ENCODE peak calls at places on chromosomes 3 and 15, in ten cellular contexts. One of them, this sample, is unnamed.

GRCh38 chr3:142858043-142858442 is 30.8 kb downstream of the PCOLCE2 start:
- DNase-seq in coronary artery: no peak
- DNase-seq in GM23338: no peak
- DNase-seq in esophagus muscularis mucosa: no peak
- DNase-seq in OCI-LY7: no peak
- DNase-seq in GM23248: no peak
- DNase-seq in HepG2: no peak
- DNase-seq in lung: no peak
- DNase-seq in dorsolateral prefrontal cortex: no peak
- DNase-seq in heart right ventricle: no peak
- DNase-seq in this sample: no peak

GRCh38 chr15:41416162-41416741 is 643 bp upstream of the RTF1 start:
- DNase-seq in HepG2: no peak
- DNase-seq in GM23248: no peak
- DNase-seq in lung: no peak
- DNase-seq in coronary artery: no peak
- DNase-seq in heart right ventricle: no peak
- DNase-seq in dorsolateral prefrontal cortex: no peak
- DNase-seq in esophagus muscularis mucosa: no peak
- DNase-seq in GM23338: no peak
- DNase-seq in OCI-LY7: no peak
- DNase-seq in this sample: no peak

GRCh38 chr3:114144909-114145688 is 33.8 kb downstream of the DRD3 start:
- DNase-seq in heart right ventricle: no peak
- DNase-seq in HepG2: no peak
- DNase-seq in GM23248: peak
- DNase-seq in OCI-LY7: no peak
- DNase-seq in GM23338: no peak
- DNase-seq in lung: peak
- DNase-seq in esophagus muscularis mucosa: no peak
- DNase-seq in coronary artery: no peak
- DNase-seq in dorsolateral prefrontal cortex: no peak
- DNase-seq in this sample: no peak

GRCh38 chr3:151209652-151210051 is 6.6 kb upstream of the GPR171 start:
- DNase-seq in GM23248: no peak
- DNase-seq in heart right ventricle: no peak
- DNase-seq in GM23338: no peak
- DNase-seq in dorsolateral prefrontal cortex: no peak
- DNase-seq in esophagus muscularis mucosa: no peak
- DNase-seq in HepG2: no peak
- DNase-seq in OCI-LY7: no peak
- DNase-seq in coronary artery: no peak
- DNase-seq in lung: no peak
- DNase-seq in this sample: no peak

GRCh38 chr3:185046623-185047022 is 106.2 kb downstream of the C3orf70 start:
- DNase-seq in GM23248: no peak
- DNase-seq in OCI-LY7: no peak
- DNase-seq in lung: no peak
- DNase-seq in HepG2: no peak
- DNase-seq in coronary artery: no peak
- DNase-seq in GM23338: no peak
- DNase-seq in esophagus muscularis mucosa: no peak
- DNase-seq in dorsolateral prefrontal cortex: no peak
- DNase-seq in heart right ventricle: no peak
- DNase-seq in this sample: no peak

GRCh38 chr15:36361351-36361870 is 218.0 kb upstream of the CDIN1 start:
- DNase-seq in coronary artery: no peak
- DNase-seq in esophagus muscularis mucosa: no peak
- DNase-seq in dorsolateral prefrontal cortex: no peak
- DNase-seq in lung: no peak
- DNase-seq in OCI-LY7: no peak
- DNase-seq in heart right ventricle: no peak
- DNase-seq in GM23248: peak
- DNase-seq in GM23338: no peak
- DNase-seq in HepG2: no peak
- DNase-seq in this sample: no peak

GRCh38 chr3:195247863-195248189 is 23.1 kb downstream of the XXYLT1 start:
- DNase-seq in GM23248: no peak
- DNase-seq in GM23338: no peak
- DNase-seq in dorsolateral prefrontal cortex: no peak
- DNase-seq in esophagus muscularis mucosa: no peak
- DNase-seq in coronary artery: peak
- DNase-seq in heart right ventricle: no peak
- DNase-seq in lung: no peak
- DNase-seq in HepG2: no peak
- DNase-seq in OCI-LY7: peak
- DNase-seq in this sample: no peak

GRCh38 chr15:38508647-38509046 is 54.7 kb downstream of the FAM98B start:
- DNase-seq in lung: no peak
- DNase-seq in heart right ventricle: no peak
- DNase-seq in OCI-LY7: no peak
- DNase-seq in GM23338: no peak
- DNase-seq in dorsolateral prefrontal cortex: no peak
- DNase-seq in GM23248: no peak
- DNase-seq in esophagus muscularis mucosa: no peak
- DNase-seq in coronary artery: no peak
- DNase-seq in HepG2: no peak
- DNase-seq in this sample: no peak

GRCh38 chr3:52310861-52311566 is 5.1 kb upstream of the DNAH1 start:
- DNase-seq in esophagus muscularis mucosa: no peak
- DNase-seq in HepG2: no peak
- DNase-seq in OCI-LY7: peak
- DNase-seq in heart right ventricle: no peak
- DNase-seq in GM23338: no peak
- DNase-seq in GM23248: no peak
- DNase-seq in coronary artery: no peak
- DNase-seq in lung: no peak
- DNase-seq in dorsolateral prefrontal cortex: no peak
- DNase-seq in this sample: no peak

GRCh38 chr3:129558772-129559564 is 16.0 kb downstream of the H1-8 start:
- DNase-seq in GM23248: peak
- DNase-seq in GM23338: no peak
- DNase-seq in coronary artery: no peak
- DNase-seq in OCI-LY7: peak
- DNase-seq in lung: no peak
- DNase-seq in dorsolateral prefrontal cortex: no peak
- DNase-seq in HepG2: peak
- DNase-seq in heart right ventricle: no peak
- DNase-seq in esophagus muscularis mucosa: no peak
- DNase-seq in this sample: no peak

GRCh38 chr3:129557737-129558037 is 14.7 kb downstream of the H1-8 start:
- DNase-seq in esophagus muscularis mucosa: no peak
- DNase-seq in coronary artery: no peak
- DNase-seq in GM23338: no peak
- DNase-seq in lung: no peak
- DNase-seq in heart right ventricle: no peak
- DNase-seq in HepG2: no peak
- DNase-seq in GM23248: no peak
- DNase-seq in OCI-LY7: no peak
- DNase-seq in dorsolateral prefrontal cortex: no peak
- DNase-seq in this sample: no peak

GRCh38 chr3:129559565-129560079 is 16.6 kb downstream of the H1-8 start:
- DNase-seq in GM23248: no peak
- DNase-seq in dorsolateral prefrontal cortex: no peak
- DNase-seq in coronary artery: no peak
- DNase-seq in esophagus muscularis mucosa: no peak
- DNase-seq in HepG2: no peak
- DNase-seq in lung: no peak
- DNase-seq in OCI-LY7: no peak
- DNase-seq in GM23338: no peak
- DNase-seq in heart right ventricle: no peak
- DNase-seq in this sample: no peak

GRCh38 chr3:129556890-129557736 is 14.1 kb downstream of the H1-8 start:
- DNase-seq in coronary artery: no peak
- DNase-seq in HepG2: no peak
- DNase-seq in esophagus muscularis mucosa: no peak
- DNase-seq in OCI-LY7: no peak
- DNase-seq in GM23338: no peak
- DNase-seq in heart right ventricle: no peak
- DNase-seq in dorsolateral prefrontal cortex: no peak
- DNase-seq in GM23248: peak
- DNase-seq in lung: no peak
- DNase-seq in this sample: no peak

GRCh38 chr3:129558076-129558771 is 15.2 kb downstream of the H1-8 start:
- DNase-seq in lung: no peak
- DNase-seq in GM23248: peak
- DNase-seq in HepG2: no peak
- DNase-seq in heart right ventricle: no peak
- DNase-seq in GM23338: no peak
- DNase-seq in coronary artery: no peak
- DNase-seq in OCI-LY7: no peak
- DNase-seq in esophagus muscularis mucosa: no peak
- DNase-seq in dorsolateral prefrontal cortex: no peak
- DNase-seq in this sample: no peak
- H3K27ac ChIP-seq in lung: no peak
- H3K27ac ChIP-seq in GM23248: peak
- H3K27ac ChIP-seq in HepG2: peak
- H3K27ac ChIP-seq in heart right ventricle: no peak
- H3K27ac ChIP-seq in GM23338: no peak
- H3K27ac ChIP-seq in coronary artery: peak
- H3K27ac ChIP-seq in OCI-LY7: peak
- H3K27ac ChIP-seq in esophagus muscularis mucosa: peak
- H3K27ac ChIP-seq in dorsolateral prefrontal cortex: peak
- H3K27ac ChIP-seq in this sample: no peak

DNA sequence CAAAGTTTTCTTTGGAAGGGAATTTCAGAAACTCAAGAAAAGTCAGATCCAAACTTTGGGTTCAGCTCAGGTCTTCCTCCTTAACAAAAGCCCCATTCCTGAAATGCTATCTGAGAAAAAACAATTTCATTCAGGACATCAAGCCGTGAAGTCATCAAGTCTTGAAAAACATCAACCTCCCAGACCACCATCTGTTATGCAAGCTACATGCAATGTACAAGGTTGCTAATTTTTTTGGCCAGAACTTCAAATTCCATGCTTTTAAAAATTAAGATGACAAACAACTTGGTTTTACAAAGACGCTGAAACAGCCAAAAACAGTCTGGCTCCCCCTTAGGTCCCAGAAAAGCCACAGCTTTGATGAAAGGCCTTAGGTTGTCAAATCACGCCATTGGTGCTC is 53.9 kb upstream of the WNT5A start:
- DNase-seq in HepG2: no peak
- DNase-seq in OCI-LY7: no peak
- DNase-seq in lung: no peak
- DNase-seq in GM23338: no peak
- DNase-seq in esophagus muscularis mucosa: no peak
- DNase-seq in heart right ventricle: no peak
- DNase-seq in GM23248: no peak
- DNase-seq in dorsolateral prefrontal cortex: no peak
- DNase-seq in coronary artery: no peak
- DNase-seq in this sample: no peak
- H3K27ac ChIP-seq in HepG2: no peak
- H3K27ac ChIP-seq in OCI-LY7: no peak
- H3K27ac ChIP-seq in lung: no peak
- H3K27ac ChIP-seq in GM23338: no peak
- H3K27ac ChIP-seq in esophagus muscularis mucosa: no peak
- H3K27ac ChIP-seq in heart right ventricle: no peak
- H3K27ac ChIP-seq in GM23248: no peak
- H3K27ac ChIP-seq in dorsolateral prefrontal cortex: no peak
- H3K27ac ChIP-seq in coronary artery: no peak
- H3K27ac ChIP-seq in this sample: no peak

GRCh38 chr3:141275511-141275910 is 43.9 kb downstream of the PXYLP1 start:
- DNase-seq in OCI-LY7: no peak
- DNase-seq in heart right ventricle: no peak
- DNase-seq in coronary artery: no peak
- DNase-seq in esophagus muscularis mucosa: no peak
- DNase-seq in dorsolateral prefrontal cortex: no peak
- DNase-seq in HepG2: no peak
- DNase-seq in GM23338: no peak
- DNase-seq in GM23248: peak
- DNase-seq in lung: no peak
- DNase-seq in this sample: no peak

GRCh38 chr3:141273700-141274410 is 42.2 kb downstream of the PXYLP1 start:
- DNase-seq in GM23248: no peak
- DNase-seq in HepG2: no peak
- DNase-seq in lung: no peak
- DNase-seq in dorsolateral prefrontal cortex: no peak
- DNase-seq in heart right ventricle: no peak
- DNase-seq in GM23338: no peak
- DNase-seq in OCI-LY7: no peak
- DNase-seq in esophagus muscularis mucosa: no peak
- DNase-seq in coronary artery: peak
- DNase-seq in this sample: no peak

GRCh38 chr3:141275032-141275422 is 43.4 kb downstream of the PXYLP1 start:
- DNase-seq in lung: no peak
- DNase-seq in esophagus muscularis mucosa: no peak
- DNase-seq in heart right ventricle: no peak
- DNase-seq in coronary artery: no peak
- DNase-seq in HepG2: peak
- DNase-seq in dorsolateral prefrontal cortex: no peak
- DNase-seq in OCI-LY7: no peak
- DNase-seq in GM23338: no peak
- DNase-seq in GM23248: peak
- DNase-seq in this sample: no peak

GRCh38 chr3:141272906-141273662 is 41.5 kb downstream of the PXYLP1 start:
- DNase-seq in GM23338: no peak
- DNase-seq in GM23248: no peak
- DNase-seq in heart right ventricle: no peak
- DNase-seq in lung: no peak
- DNase-seq in HepG2: no peak
- DNase-seq in coronary artery: peak
- DNase-seq in OCI-LY7: no peak
- DNase-seq in dorsolateral prefrontal cortex: no peak
- DNase-seq in esophagus muscularis mucosa: no peak
- DNase-seq in this sample: no peak

DNA sequence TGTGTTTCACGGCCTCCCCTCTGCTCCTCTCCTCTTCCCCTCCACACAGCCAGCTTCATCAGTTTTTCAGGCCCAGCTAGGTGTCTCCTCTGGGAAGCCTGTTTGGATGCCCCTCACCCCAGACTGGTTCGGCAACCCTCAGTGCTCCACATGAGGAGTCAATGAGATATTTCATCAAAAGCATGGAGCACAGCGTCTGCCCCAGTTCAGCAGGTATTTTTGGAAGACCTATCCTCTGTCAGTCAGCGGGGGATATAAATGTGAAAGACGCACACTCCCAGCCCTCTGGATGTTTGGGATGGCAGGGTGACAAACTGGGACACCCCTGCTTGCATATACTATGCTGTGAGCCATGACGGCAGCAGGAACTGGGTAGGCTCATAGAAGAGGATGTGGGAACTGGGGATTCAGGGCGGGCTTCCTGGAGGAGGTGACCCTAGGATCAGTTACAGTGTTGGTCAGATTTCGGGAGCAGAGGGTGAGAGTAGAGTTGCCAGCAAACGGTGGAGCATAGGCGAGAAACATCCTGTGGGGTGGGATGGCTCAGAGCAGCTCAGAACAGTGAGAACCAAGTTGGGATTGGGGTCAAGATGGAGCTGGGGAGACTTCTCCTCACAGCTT is 42.9 kb downstream of the PXYLP1 start:
- DNase-seq in lung: no peak
- DNase-seq in coronary artery: peak
- DNase-seq in GM23338: no peak
- DNase-seq in heart right ventricle: no peak
- DNase-seq in HepG2: no peak
- DNase-seq in OCI-LY7: no peak
- DNase-seq in dorsolateral prefrontal cortex: no peak
- DNase-seq in esophagus muscularis mucosa: no peak
- DNase-seq in GM23248: no peak
- DNase-seq in this sample: no peak
- H3K27ac ChIP-seq in lung: no peak
- H3K27ac ChIP-seq in coronary artery: no peak
- H3K27ac ChIP-seq in GM23338: no peak
- H3K27ac ChIP-seq in heart right ventricle: no peak
- H3K27ac ChIP-seq in HepG2: no peak
- H3K27ac ChIP-seq in OCI-LY7: no peak
- H3K27ac ChIP-seq in dorsolateral prefrontal cortex: no peak
- H3K27ac ChIP-seq in esophagus muscularis mucosa: no peak
- H3K27ac ChIP-seq in GM23248: no peak
- H3K27ac ChIP-seq in this sample: no peak

GRCh38 chr3:135967867-135968266 is 2.3 kb downstream of the PPP2R3A start:
- DNase-seq in coronary artery: no peak
- DNase-seq in HepG2: no peak
- DNase-seq in heart right ventricle: no peak
- DNase-seq in OCI-LY7: no peak
- DNase-seq in GM23248: no peak
- DNase-seq in esophagus muscularis mucosa: no peak
- DNase-seq in lung: no peak
- DNase-seq in dorsolateral prefrontal cortex: no peak
- DNase-seq in GM23338: no peak
- DNase-seq in this sample: no peak
- H3K27ac ChIP-seq in coronary artery: no peak
- H3K27ac ChIP-seq in HepG2: no peak
- H3K27ac ChIP-seq in heart right ventricle: peak
- H3K27ac ChIP-seq in OCI-LY7: no peak
- H3K27ac ChIP-seq in GM23248: no peak
- H3K27ac ChIP-seq in esophagus muscularis mucosa: peak
- H3K27ac ChIP-seq in lung: no peak
- H3K27ac ChIP-seq in dorsolateral prefrontal cortex: no peak
- H3K27ac ChIP-seq in GM23338: no peak
- H3K27ac ChIP-seq in this sample: no peak

This sample was measured in ovary.